ENCODE peak calls at places on chromosomes 1 and 21, in ten cellular contexts. V is psoas muscle; O is heart right ventricle; I is naive thymus-derived CD4-positive, alpha-beta T cell; E is PC-3; H is lower lobe of right lung; G is pancreas; B is HCT116; Z is RWPE2; P is right lobe of liver. W is an unnamed sample.

GRCh38 chr1:237527761-237528160 is 363.0 kb downstream of the ZP4 start:
- ATAC-seq in E (no peak), Z (no peak), V (no peak), O (peak; percentile 37), H (no peak), B (no peak), I (no peak), P (no peak), G (no peak), W (no peak)

GRCh38 chr1:109762821-109763645 is 690 bp downstream of the EPS8L3 start:
- ATAC-seq in P (peak; percentile 33), E (peak; percentile 58), G (no peak), H (peak; percentile 20), B (no peak), I (peak; percentile 48), V (no peak), Z (peak; percentile 24), O (peak; percentile 10), W (no peak)

GRCh38 chr1:1006305-1007159 is 6.6 kb upstream of the HES4 start:
- ATAC-seq in H (no peak), P (peak; percentile 84), Z (no peak), I (no peak), V (no peak), E (peak; percentile 24), G (no peak), O (no peak), B (peak; percentile 77), W (no peak)

GRCh38 chr1:228756457-228756856 is 21.2 kb downstream of the RHOU start:
- ATAC-seq in E (no peak), P (no peak), G (no peak), V (no peak), I (no peak), B (no peak), O (no peak), H (no peak), Z (no peak), W (no peak)

GRCh38 chr1:200103961-200104583 is 76.6 kb downstream of the NR5A2 start:
- ATAC-seq in G (no peak), O (peak; percentile 28), V (no peak), I (no peak), E (no peak), B (no peak), H (no peak), P (peak; percentile 81), Z (no peak), W (no peak)

GRCh38 chr1:5983361-5984103 is 8.7 kb downstream of the NPHP4 start:
- ATAC-seq in E (peak; percentile 85), H (no peak), Z (peak; percentile 75), P (no peak), O (no peak), B (no peak), G (no peak), I (no peak), V (no peak), W (no peak)

GRCh38 chr1:189158155-189158554 is 1319.5 kb downstream of the BRINP3 start:
- ATAC-seq in O (no peak), Z (no peak), E (no peak), B (no peak), P (no peak), V (no peak), I (no peak), G (no peak), H (no peak), W (no peak)

GRCh38 chr1:21736876-21737275 is 46.1 kb downstream of the USP48 start:
- ATAC-seq in E (no peak), B (no peak), I (no peak), G (no peak), V (no peak), H (no peak), O (no peak), Z (no peak), P (no peak), W (no peak)

GRCh38 chr1:204152310-204153044 is 633 bp upstream of the ETNK2 start:
- ATAC-seq in I (no peak), G (peak; percentile 5), P (peak; percentile 49), O (peak; percentile 15), B (peak; percentile 39), H (peak; percentile 20), Z (peak; percentile 19), E (peak; percentile 56), V (no peak), W (no peak)

GRCh38 chr1:6638226-6638625 is 13.6 kb downstream of the THAP3 start:
- ATAC-seq in V (peak; percentile 8), Z (no peak), E (no peak), O (peak; percentile 53), B (no peak), H (no peak), P (no peak), G (no peak), I (no peak), W (peak; percentile 72)

GRCh38 chr21:15976807-15977206 is 247.0 kb downstream of the USP25 start:
- ATAC-seq in I (no peak), V (no peak), G (no peak), B (no peak), P (no peak), H (no peak), O (no peak), Z (no peak), E (no peak), W (no peak)

GRCh38 chr1:48750089-48750488 is 26.6 kb downstream of the BEND5 start:
- ATAC-seq in O (no peak), G (no peak), V (no peak), Z (no peak), E (no peak), B (no peak), H (no peak), P (no peak), I (peak; percentile 69), W (no peak)

GRCh38 chr1:159000627-159001026 is 9.1 kb upstream of the IFI16 start:
- ATAC-seq in B (no peak), I (no peak), G (no peak), Z (peak; percentile 88), P (peak; percentile 75), V (peak; percentile 79), H (peak; percentile 85), E (peak; percentile 77), O (peak; percentile 84), W (peak; percentile 70)

GRCh38 chr1:66274634-66275033 is 259.3 kb upstream of the SGIP1 start:
- ATAC-seq in H (no peak), P (no peak), E (peak; percentile 70), O (no peak), I (peak; percentile 46), Z (peak; percentile 62), V (no peak), B (no peak), G (no peak), W (no peak)

GRCh38 chr1:119859647-119860046 is 36.7 kb downstream of the ADAM30 start:
- ATAC-seq in O (no peak), I (peak; percentile 50), V (no peak), Z (peak; percentile 79), P (no peak), E (peak; percentile 99), G (no peak), B (peak; percentile 50), H (no peak), W (no peak)
- H3K27ac ChIP-seq in O (no peak overlapping the region), I (no peak overlapping the region), V (no peak overlapping the region), Z (no peak overlapping the region), P (no peak overlapping the region), E (peak overlapping the region; percentile 73), G (no peak overlapping the region), B (no peak overlapping the region), H (no peak overlapping the region), W (no peak overlapping the region)

GRCh38 chr1:201882665-201883132 is 6.0 kb upstream of the SHISA4 start:
- ATAC-seq in O (peak; percentile 42), V (peak; percentile 80), Z (peak; percentile 83), E (peak; percentile 75), H (peak; percentile 18), P (peak; percentile 27), G (no peak), B (peak; percentile 67), I (peak; percentile 81), W (no peak)

GRCh38 chr1:201881617-201882016 is 7.1 kb upstream of the SHISA4 start:
- ATAC-seq in I (no peak), E (no peak), B (no peak), Z (no peak), H (no peak), O (no peak), P (no peak), G (no peak), V (no peak), W (no peak)

GRCh38 chr1:201883266-201883665 is 5.4 kb upstream of the SHISA4 start:
- ATAC-seq in H (no peak), O (no peak), V (no peak), I (no peak), Z (no peak), P (no peak), B (peak; percentile 24), E (no peak), G (no peak), W (no peak)

GRCh38 chr1:201883786-201884185 is 4.9 kb upstream of the SHISA4 start:
- ATAC-seq in G (no peak), P (no peak), O (peak; percentile 54), I (peak; percentile 50), Z (peak; percentile 21), E (peak; percentile 29), B (peak; percentile 28), H (no peak), V (peak; percentile 56), W (no peak)

DNA sequence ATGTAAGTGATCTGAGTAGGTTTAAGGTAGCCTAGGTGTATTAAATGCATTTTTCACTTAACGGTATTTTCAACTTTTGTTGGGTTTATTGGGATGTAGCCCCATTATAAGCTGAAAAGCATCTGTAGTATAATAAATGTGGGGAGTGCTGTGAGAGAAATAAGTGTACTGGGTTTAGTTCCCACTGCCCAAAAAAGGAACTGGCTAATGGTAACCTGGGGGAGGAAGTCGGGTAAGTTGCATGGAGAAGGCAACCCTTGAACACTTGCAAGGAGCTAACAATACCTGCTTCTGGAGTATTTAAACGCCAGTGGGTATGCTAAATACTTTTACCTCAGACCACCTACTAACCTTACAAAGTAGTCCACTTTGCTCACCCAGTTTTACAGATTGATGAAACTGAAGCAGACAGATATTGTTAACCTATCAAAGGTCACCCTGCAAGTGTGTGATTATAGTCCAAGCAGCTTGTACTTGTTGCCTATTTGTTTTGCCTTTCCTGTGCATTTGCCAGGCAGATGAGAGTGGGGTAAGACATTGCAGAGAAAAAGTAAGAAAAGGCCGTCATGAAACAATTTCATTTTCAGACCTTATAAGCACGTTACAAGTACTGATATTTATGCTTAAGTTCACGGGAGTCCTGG is 7.6 kb upstream of the SHISA4 start:
- ATAC-seq in P (peak; percentile 11), H (no peak), I (no peak), O (no peak), B (no peak), Z (no peak), G (no peak), V (no peak), E (no peak), W (no peak)
- H3K4me1 ChIP-seq in P (no peaks in the 10 kb centered on the region), H (peaks cover 21% of the 10 kb centered on the region), I (no peaks in the 10 kb centered on the region), O (peaks cover 41% of the 10 kb centered on the region), B (peaks cover 36% of the 10 kb centered on the region), Z (peaks cover 25% of the 10 kb centered on the region), G (peaks cover 4% of the 10 kb centered on the region), V (peaks cover 77% of the 10 kb centered on the region), E (peaks cover 43% of the 10 kb centered on the region), W (peaks cover 48% of the 10 kb centered on the region)

GRCh38 chr1:91725961-91726704 is 159.8 kb downstream of the TGFBR3 start:
- ATAC-seq in P (peak; percentile 85), E (no peak), I (no peak), V (peak; percentile 93), G (peak; percentile 43), O (peak; percentile 81), B (no peak), H (peak; percentile 72), Z (peak; percentile 44), W (peak; percentile 95)
- H3K27ac ChIP-seq in P (peak overlapping the region; percentile 44), E (no peak overlapping the region), I (no peak overlapping the region), V (peak overlapping the region; percentile 77), G (peak overlapping the region; percentile 30), O (peak overlapping the region; percentile 70), B (no peak overlapping the region), H (peak overlapping the region; percentile 76), Z (no peak overlapping the region), W (peak overlapping the region; percentile 88)

GRCh38 chr1:93346472-93346991 is 825 bp downstream of the DR1 start:
- ATAC-seq in E (peak; percentile 7), V (no peak), O (no peak), G (peak; percentile 22), B (peak; percentile 2), I (peak; percentile 41), H (peak; percentile 50), P (peak; percentile 9), Z (peak; percentile 26), W (no peak)
- H3K4me1 ChIP-seq in E (peaks cover 12% of the 10 kb centered on the region), V (peaks cover 31% of the 10 kb centered on the region), O (peaks cover 40% of the 10 kb centered on the region), G (peaks cover 5% of the 10 kb centered on the region), B (peaks cover 7% of the 10 kb centered on the region), I (peaks cover 21% of the 10 kb centered on the region), H (peaks cover 42% of the 10 kb centered on the region), P (no peaks in the 10 kb centered on the region), Z (peaks cover 30% of the 10 kb centered on the region), W (no peaks in the 10 kb centered on the region)